ENCODE peak calls at places on chromosomes 16 and 17, in six cellular contexts. I is activated T-helper 1 cell treated with Interleukin-2 at 50 U/mL for 16 hours, X is aorta, W is body of pancreas, P is astrocyte of the hippocampus, S is endothelial cell. C is an unnamed sample.

GRCh38 chr16:22081050-22081449 is 11.3 kb upstream of the VWA3A start:
- DNase-seq in I (no peak), X (no peak), W (no peak), P (no peak), S (no peak), C (no peak)

GRCh38 chr16:77383606-77384187 is 51.1 kb downstream of the ADAMTS18 start:
- DNase-seq in I (no peak), X (no peak), W (no peak), P (no peak), S (no peak), C (no peak)

GRCh38 chr17:40617678-40618240 is 29.9 kb downstream of the SMARCE1 start:
- DNase-seq in I (no peak), X (no peak), W (no peak), P (no peak), S (no peak), C (no peak)

GRCh38 chr17:48628641-48629410 is 2.7 kb upstream of the HOXB9 start:
- DNase-seq in I (no peak), X (peak), W (no peak), P (no peak), S (no peak), C (no peak)

GRCh38 chr16:83954577-83955016 is 1.6 kb downstream of the OSGIN1 start:
- DNase-seq in I (no peak), X (peak), W (peak), P (peak), S (no peak), C (no peak)

GRCh38 chr17:63096426-63096825 is 130.4 kb downstream of the TANC2 start:
- DNase-seq in I (no peak), X (no peak), W (no peak), P (peak), S (no peak), C (no peak)

GRCh38 chr17:8904686-8905085 is 37.2 kb upstream of the PIK3R6 start:
- DNase-seq in I (no peak), X (no peak), W (no peak), P (no peak), S (no peak), C (no peak)

GRCh38 chr17:49528966-49529365 is 33.9 kb downstream of the NGFR start:
- DNase-seq in I (no peak), X (peak), W (no peak), P (no peak), S (no peak), C (no peak)

GRCh38 chr17:45759761-45760160 is 24.4 kb upstream of the CRHR1 start:
- DNase-seq in I (no peak), X (peak), W (no peak), P (no peak), S (no peak), C (no peak)

GRCh38 chr17:44549736-44550135 is 7.5 kb upstream of the FZD2 start:
- DNase-seq in I (no peak), X (no peak), W (no peak), P (no peak), S (no peak), C (no peak)

GRCh38 chr16:11748404-11749254 is 6.0 kb upstream of the TXNDC11 start:
- DNase-seq in I (no peak), X (no peak), W (no peak), P (no peak), S (no peak), C (no peak)